ENCODE peak calls at places on chromosome 22, in four cellular contexts. E, I, P and S are unnamed samples.

GRCh38 chr22:26887916-26888315 is 230.5 kb downstream of the MIAT start:
- DNase-seq in E (no peak), I (no peak), P (no peak), S (no peak)

GRCh38 chr22:44448271-44448780 is 49.7 kb downstream of the RTL6 start:
- DNase-seq in E (no peak), I (no peak), P (no peak), S (no peak)

GRCh38 chr22:35359380-35360065 is 21.4 kb upstream of the HMOX1 start:
- DNase-seq in E (no peak), I (no peak), P (no peak), S (no peak)

GRCh38 chr22:47275479-47276218 is 513.2 kb downstream of the TBC1D22A start:
- DNase-seq in E (no peak), I (no peak), P (no peak), S (peak)

GRCh38 chr22:38482662-38483308 is 14.9 kb downstream of the KDELR3 start:
- DNase-seq in E (no peak), I (no peak), P (no peak), S (no peak)

GRCh38 chr22:39558254-39558727 is 12.3 kb upstream of the CACNA1I start:
- DNase-seq in E (no peak), I (no peak), P (no peak), S (no peak)

GRCh38 chr22:20013382-20013871 is 3.2 kb downstream of the ARVCF start:
- DNase-seq in E (peak), I (no peak), P (no peak), S (no peak)

GRCh38 chr22:19770349-19771220 is 10.0 kb downstream of the TBX1 start:
- DNase-seq in E (no peak), I (no peak), P (no peak), S (no peak)

GRCh38 chr22:20781272-20781990 is 7.5 kb downstream of the SERPIND1 start:
- DNase-seq in E (peak), I (no peak), P (no peak), S (no peak)

GRCh38 chr22:30309981-30310672 is 16.6 kb downstream of the TBC1D10A start:
- DNase-seq in E (no peak), I (peak), P (no peak), S (peak)

GRCh38 chr22:26143801-26144325 is 25.4 kb upstream of the SEZ6L start:
- DNase-seq in E (no peak), I (no peak), P (no peak), S (no peak)

GRCh38 chr22:48485144-48486135 is 1342.2 kb downstream of the BRD1 start:
- DNase-seq in E (no peak), I (no peak), P (no peak), S (no peak)

DNA sequence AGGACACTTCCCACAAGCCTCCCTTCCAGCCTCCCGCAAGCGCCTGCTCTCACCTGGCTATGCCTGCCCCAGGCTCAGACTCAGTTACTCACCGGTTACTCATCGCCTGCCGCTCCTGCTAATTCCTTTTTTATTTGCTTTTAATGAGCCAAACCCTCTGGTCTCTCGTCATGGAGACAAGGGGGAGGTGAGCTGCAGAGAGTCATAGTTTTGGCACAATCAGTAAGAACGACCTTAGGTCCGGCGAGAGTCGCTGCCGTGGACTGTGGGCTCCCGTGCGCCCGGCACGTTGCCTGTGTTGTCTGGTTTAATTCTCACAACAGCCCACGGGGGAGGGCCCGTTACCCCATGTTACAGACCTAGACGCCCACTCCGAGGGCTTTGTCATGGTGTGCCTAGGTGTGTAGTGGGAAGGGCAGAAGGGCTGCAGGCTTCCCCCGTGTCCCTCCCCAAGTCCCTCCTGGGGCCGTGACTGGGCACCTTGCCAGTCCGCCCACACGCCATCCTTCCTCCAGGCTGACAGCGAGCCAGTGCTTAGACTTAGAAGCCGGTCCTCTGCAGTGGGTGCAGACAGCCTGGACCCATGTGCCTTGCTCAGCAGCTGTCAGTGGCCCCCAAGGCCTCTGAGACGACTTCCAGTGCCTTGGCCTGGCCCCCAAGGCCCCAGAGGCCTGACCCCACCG is 42.2 kb downstream of the WNT7B start:
- DNase-seq in E (no peak), I (no peak), P (peak), S (no peak)
- TF ChIP-seq JUND in E (no peak), I (no peak), P (peak), S (no peak)

GRCh38 chr22:22813126-22814075 is 74.2 kb upstream of the IGLL5 start:
- DNase-seq in E (no peak), I (no peak), P (no peak), S (no peak)

GRCh38 chr22:22811016-22812009 is 76.3 kb upstream of the IGLL5 start:
- DNase-seq in E (no peak), I (no peak), P (no peak), S (no peak)

GRCh38 chr22:22810471-22810870 is 77.1 kb upstream of the IGLL5 start:
- DNase-seq in E (no peak), I (no peak), P (no peak), S (no peak)

GRCh38 chr22:22812031-22812905 is 75.3 kb upstream of the IGLL5 start:
- DNase-seq in E (no peak), I (no peak), P (no peak), S (no peak)

GRCh38 chr22:22810018-22810427 is 77.6 kb upstream of the IGLL5 start:
- DNase-seq in E (peak), I (no peak), P (peak), S (no peak)
- TF ChIP-seq JUND in E (no peak), I (no peak), P (no peak), S (no peak)

GRCh38 chr22:42929838-42930155 is 72.7 kb upstream of the ARFGAP3 start:
- DNase-seq in E (no peak), I (no peak), P (no peak), S (no peak)
- TF ChIP-seq JUND in E (no peak), I (no peak), P (no peak), S (no peak)

DNA sequence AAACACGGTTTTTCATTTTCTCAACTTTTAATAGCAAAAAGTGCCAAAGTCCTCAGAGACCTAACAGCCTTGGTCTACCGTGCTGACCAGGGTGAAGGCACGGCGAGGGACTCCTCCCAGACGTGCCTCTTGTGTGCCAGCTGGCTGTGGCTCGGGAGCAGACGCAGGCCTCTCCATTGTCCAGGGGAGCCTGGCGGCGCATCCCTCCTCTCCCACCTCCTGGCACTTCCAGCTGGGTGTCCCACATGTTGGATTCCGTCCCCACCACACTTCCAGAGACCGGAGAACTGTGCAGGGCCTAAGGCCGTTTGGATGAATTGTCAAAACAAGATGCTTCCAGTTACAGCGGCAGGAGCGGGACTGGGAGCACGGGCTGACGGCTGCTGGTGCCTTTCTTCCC is 11.6 kb downstream of the CDPF1 start:
- DNase-seq in E (no peak), I (no peak), P (no peak), S (no peak)
- TF ChIP-seq JUND in E (no peak), I (no peak), P (no peak), S (no peak)

DNA sequence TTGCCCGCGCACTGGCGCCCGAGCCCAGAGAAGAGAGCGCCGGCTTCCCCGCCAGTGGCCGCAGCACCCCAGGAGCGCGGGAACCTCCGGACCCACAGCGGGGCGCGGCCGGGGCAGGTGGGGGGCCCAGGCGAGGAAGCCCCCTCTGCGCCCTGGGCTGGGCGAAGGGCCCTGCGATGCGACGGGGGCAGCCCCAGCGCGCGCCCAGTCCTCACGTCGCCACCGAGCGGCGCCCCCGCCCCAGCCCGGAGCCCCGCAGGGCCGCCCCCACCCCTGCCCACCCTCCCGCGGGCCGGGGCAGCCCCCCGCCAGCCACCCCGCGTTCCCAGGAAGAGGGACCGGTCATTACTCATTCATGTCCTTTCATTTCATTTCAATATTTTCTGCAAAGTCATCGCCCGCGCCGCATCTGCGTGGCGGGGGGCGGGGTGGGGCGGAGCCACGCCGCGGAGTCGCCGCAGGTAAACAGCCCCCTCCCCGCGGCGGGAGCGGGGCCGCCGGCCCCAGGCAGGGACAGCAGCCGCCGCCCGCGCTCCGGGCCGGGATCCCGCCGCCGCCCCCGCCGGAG is 673 bp upstream of the PANX2 start:
- DNase-seq in E (peak), I (no peak), P (no peak), S (no peak)
- TF ChIP-seq JUND in E (no peak), I (no peak), P (no peak), S (no peak)